ENCODE peak calls at places on chromosomes 4 and X, in ten cellular contexts. M is GM13977, R is suprapubic skin, Y is endothelial cell, Q is nephron progenitor cell, Z is D721Med, C is foreskin fibroblast, X is lung, L is right atrium auricular region, U is AG10803. G is an unnamed sample.

GRCh38 chr4:121448231-121448630 is 67.4 kb upstream of the QRFPR start:
- DNase-seq in M (no peak), R (no peak), Y (no peak), Q (no peak), Z (no peak), C (no peak), X (no peak), L (no peak), U (no peak), G (no peak)

GRCh38 chr4:162457071-162457865 is 293.5 kb upstream of the FSTL5 start:
- DNase-seq in M (no peak), R (no peak), Y (no peak), Q (no peak), Z (no peak), C (no peak), X (no peak), L (no peak), U (no peak), G (no peak)

GRCh38 chrX:119602701-119603255 is 3.4 kb downstream of the NKRF start:
- DNase-seq in M (no peak), R (no peak), Y (no peak), Q (no peak), Z (no peak), C (no peak), X (no peak), L (no peak), U (no peak), G (no peak)

GRCh38 chrX:86023806-86024205 is 23.6 kb downstream of the CHM start:
- DNase-seq in M (no peak), R (no peak), Y (no peak), Q (no peak), Z (no peak), C (no peak), X (no peak), L (no peak), U (no peak), G (peak; percentile 29)

GRCh38 chr4:3250438-3250955 is 1.5 kb downstream of the MSANTD1 start:
- DNase-seq in M (no peak), R (no peak), Y (no peak), Q (no peak), Z (no peak), C (no peak), X (peak; percentile 73), L (no peak), U (no peak), G (no peak)

GRCh38 chrX:110541266-110541665 is 182.6 kb downstream of the RTL9 start:
- DNase-seq in M (no peak), R (no peak), Y (no peak), Q (no peak), Z (no peak), C (no peak), X (no peak), L (no peak), U (peak; percentile 40), G (no peak)

GRCh38 chr4:2177443-2178093 is 64.4 kb downstream of the HAUS3 start:
- DNase-seq in M (no peak), R (no peak), Y (no peak), Q (no peak), Z (no peak), C (no peak), X (no peak), L (no peak), U (no peak), G (peak; percentile 3)

GRCh38 chrX:105645667-105646354 is 176.5 kb upstream of the NRK start:
- DNase-seq in M (no peak), R (no peak), Y (no peak), Q (no peak), Z (no peak), C (no peak), X (no peak), L (no peak), U (no peak), G (peak; percentile 23)

GRCh38 chr4:13783800-13784411 is 156.4 kb upstream of the BOD1L1 start:
- DNase-seq in M (no peak), R (no peak), Y (no peak), Q (peak; percentile 6), Z (no peak), C (no peak), X (no peak), L (no peak), U (no peak), G (no peak)

GRCh38 chr4:73066928-73067327 is 2.6 kb downstream of the COX18 start:
- DNase-seq in M (no peak), R (no peak), Y (no peak), Q (no peak), Z (no peak), C (no peak), X (no peak), L (no peak), U (no peak), G (no peak)

GRCh38 chrX:7192871-7193270 is 44.9 kb upstream of the PUDP start:
- DNase-seq in M (no peak), R (no peak), Y (no peak), Q (no peak), Z (no peak), C (no peak), X (no peak), L (no peak), U (no peak), G (no peak)

GRCh38 chrX:7190157-7190556 is 42.2 kb upstream of the PUDP start:
- DNase-seq in M (no peak), R (no peak), Y (no peak), Q (no peak), Z (no peak), C (no peak), X (no peak), L (no peak), U (no peak), G (no peak)

GRCh38 chrX:7194606-7195005 is 46.7 kb upstream of the PUDP start:
- DNase-seq in M (no peak), R (no peak), Y (no peak), Q (no peak), Z (no peak), C (no peak), X (no peak), L (no peak), U (no peak), G (no peak)

DNA sequence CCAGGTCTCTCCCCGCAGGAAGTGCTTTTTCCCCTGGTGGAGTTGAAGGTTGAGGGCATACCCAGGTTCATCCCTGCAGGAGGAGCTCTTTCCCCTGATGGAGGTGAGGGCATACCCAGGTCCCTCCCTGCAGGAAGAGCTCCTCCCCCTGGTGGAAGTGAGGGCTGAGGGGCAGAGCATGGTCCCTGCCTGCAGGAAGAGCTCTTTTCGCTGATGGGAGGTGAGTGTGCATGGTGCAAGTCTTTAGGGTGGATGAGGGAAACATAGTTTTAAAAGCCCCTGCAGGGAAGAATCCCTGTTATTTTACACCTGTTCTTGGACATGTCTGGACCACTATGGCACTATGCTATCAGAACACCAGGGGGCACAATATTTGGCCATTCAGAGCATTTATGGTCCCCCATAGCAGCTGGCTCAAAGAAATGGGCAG is 43.7 kb upstream of the PUDP start:
- DNase-seq in M (no peak), R (no peak), Y (peak; percentile 4), Q (no peak), Z (no peak), C (no peak), X (no peak), L (no peak), U (no peak), G (no peak)
- TF ChIP-seq CTCF in M (peak; percentile 30), R (no peak), Y (no peak), Q (no peak), Z (no peak), C (no peak), X (no peak), L (no peak), U (no peak), G (no peak)

GRCh38 chr4:38783109-38783460 is 295 bp upstream of the TLR10 start:
- DNase-seq in M (no peak), R (no peak), Y (no peak), Q (no peak), Z (no peak), C (no peak), X (no peak), L (no peak), U (no peak), G (no peak)
- TF ChIP-seq CTCF in M (no peak), R (peak; percentile 11), Y (no peak), Q (no peak), Z (no peak), C (no peak), X (no peak), L (no peak), U (no peak), G (no peak)

GRCh38 chrX:4265036-4265435 is 551.6 kb upstream of the PRKX start:
- DNase-seq in M (no peak), R (no peak), Y (no peak), Q (no peak), Z (no peak), C (no peak), X (no peak), L (no peak), U (no peak), G (no peak)

GRCh38 chrX:4263005-4263404 is 549.6 kb upstream of the PRKX start:
- DNase-seq in M (no peak), R (no peak), Y (no peak), Q (no peak), Z (no peak), C (no peak), X (no peak), L (no peak), U (no peak), G (no peak)

DNA sequence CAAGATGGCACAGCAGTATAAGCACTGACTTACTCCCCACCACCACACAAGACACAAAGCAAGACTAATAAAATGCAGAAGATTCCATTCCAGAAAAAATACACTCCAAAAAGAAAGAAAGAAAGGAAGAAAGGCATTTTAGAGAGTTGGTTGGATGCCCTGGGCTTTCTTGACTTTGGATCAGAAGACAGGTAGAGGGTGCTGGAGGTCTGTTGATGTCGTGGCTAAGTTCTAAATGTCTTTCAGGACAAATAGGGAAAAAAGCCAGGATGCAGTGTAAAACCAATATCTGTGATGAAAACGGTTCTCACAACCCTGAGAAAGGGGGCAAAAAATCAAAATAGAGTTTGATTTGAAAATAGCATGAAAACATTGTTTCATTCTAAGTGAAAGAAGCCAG is 555.2 kb upstream of the PRKX start:
- DNase-seq in M (no peak), R (no peak), Y (no peak), Q (no peak), Z (no peak), C (no peak), X (no peak), L (no peak), U (no peak), G (no peak)
- TF ChIP-seq CTCF in M (no peak), R (no peak), Y (no peak), Q (no peak), Z (no peak), C (no peak), X (no peak), L (no peak), U (no peak), G (no peak)

DNA sequence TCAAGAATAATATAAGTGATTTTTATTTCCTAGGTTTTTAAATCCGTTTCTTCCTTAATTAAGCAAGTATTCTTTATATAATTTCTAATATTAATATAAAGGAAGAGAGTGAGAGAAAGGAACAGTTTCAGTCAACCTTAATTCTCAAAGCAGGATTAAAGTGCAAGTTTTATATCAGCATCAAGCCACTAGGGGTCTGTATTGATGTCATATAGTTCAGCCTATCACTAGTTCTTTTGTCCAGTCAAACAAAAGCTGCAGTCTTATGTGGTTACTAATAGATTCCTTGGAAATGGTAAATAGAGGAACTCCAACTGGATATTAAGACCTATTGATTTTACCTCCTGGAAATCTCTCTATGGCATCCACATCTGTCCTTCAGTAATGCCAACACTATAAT is 82.0 kb downstream of the NAP1L3 start:
- DNase-seq in M (no peak), R (no peak), Y (no peak), Q (no peak), Z (no peak), C (no peak), X (no peak), L (no peak), U (no peak), G (no peak)
- TF ChIP-seq CTCF in M (no peak), R (no peak), Y (no peak), Q (no peak), Z (no peak), C (no peak), X (no peak), L (peak; percentile 24), U (no peak), G (no peak)